ENCODE peak calls at places on chromosomes 2 and 18, in four cellular contexts. One of them, this sample, is unnamed.
A peak's percentile ranks its signal among the peaks of the same experiment; 100 is the strongest.

GRCh38 chr2:228409493-228409892 is 228.0 kb upstream of the SPHKAP start:
- DNase-seq in heart left ventricle: no peak
- DNase-seq in prostate gland: no peak
- DNase-seq in tibial nerve: no peak
- DNase-seq in this sample: no peak

GRCh38 chr2:72572501-72572900 is 253.3 kb downstream of the EXOC6B start:
- DNase-seq in heart left ventricle: no peak
- DNase-seq in prostate gland: no peak
- DNase-seq in tibial nerve: no peak
- DNase-seq in this sample: no peak

GRCh38 chr2:62313433-62314227 is 117.7 kb downstream of the B3GNT2 start:
- DNase-seq in heart left ventricle: no peak
- DNase-seq in prostate gland: no peak
- DNase-seq in tibial nerve: no peak
- DNase-seq in this sample: no peak

GRCh38 chr2:100821255-100821912 is 1.4 kb downstream of the NPAS2 start:
- DNase-seq in heart left ventricle: no peak
- DNase-seq in prostate gland: no peak
- DNase-seq in tibial nerve: no peak
- DNase-seq in this sample: no peak

GRCh38 chr2:145383961-145384360 is 864.0 kb upstream of the ZEB2 start:
- DNase-seq in heart left ventricle: no peak
- DNase-seq in prostate gland: no peak
- DNase-seq in tibial nerve: no peak
- DNase-seq in this sample: no peak

GRCh38 chr2:216283038-216283900 is 89.0 kb downstream of the MARCHF4 start:
- DNase-seq in heart left ventricle: no peak
- DNase-seq in prostate gland: no peak
- DNase-seq in tibial nerve: no peak
- DNase-seq in this sample: peak; percentile 54

GRCh38 chr2:218152777-218153176 is 14.0 kb downstream of the CXCR1 start:
- DNase-seq in heart left ventricle: no peak
- DNase-seq in prostate gland: peak; percentile 39
- DNase-seq in tibial nerve: no peak
- DNase-seq in this sample: no peak

GRCh38 chr2:190714958-190715357 is 66.1 kb downstream of the NAB1 start:
- DNase-seq in heart left ventricle: no peak
- DNase-seq in prostate gland: no peak
- DNase-seq in tibial nerve: no peak
- DNase-seq in this sample: no peak

GRCh38 chr2:147499785-147500184 is 345.0 kb upstream of the ACVR2A start:
- DNase-seq in heart left ventricle: no peak
- DNase-seq in prostate gland: no peak
- DNase-seq in tibial nerve: no peak
- DNase-seq in this sample: no peak

GRCh38 chr2:84676295-84676694 is 160.0 kb downstream of the DNAH6 start:
- DNase-seq in heart left ventricle: no peak
- DNase-seq in prostate gland: no peak
- DNase-seq in tibial nerve: no peak
- DNase-seq in this sample: no peak

GRCh38 chr2:151422917-151423439 is 13.3 kb downstream of the RIF1 start:
- DNase-seq in heart left ventricle: no peak
- DNase-seq in prostate gland: no peak
- DNase-seq in tibial nerve: no peak
- DNase-seq in this sample: no peak

GRCh38 chr2:6864938-6865345 is 765 bp downstream of the CMPK2 start:
- DNase-seq in heart left ventricle: peak; percentile 37
- DNase-seq in prostate gland: no peak
- DNase-seq in tibial nerve: no peak
- DNase-seq in this sample: no peak

GRCh38 chr2:144516981-144517824 is 2.7 kb downstream of the ZEB2 start:
- DNase-seq in heart left ventricle: peak; percentile 70
- DNase-seq in prostate gland: no peak
- DNase-seq in tibial nerve: no peak
- DNase-seq in this sample: peak; percentile 54

GRCh38 chr2:18566145-18566544 is 5.7 kb upstream of the RDH14 start:
- DNase-seq in heart left ventricle: no peak
- DNase-seq in prostate gland: no peak
- DNase-seq in tibial nerve: no peak
- DNase-seq in this sample: no peak

GRCh38 chr2:118197011-118197695 is 108.9 kb downstream of the INSIG2 start:
- DNase-seq in heart left ventricle: no peak
- DNase-seq in prostate gland: no peak
- DNase-seq in tibial nerve: no peak
- DNase-seq in this sample: peak; percentile 22

GRCh38 chr2:26179446-26179907 is 6.6 kb downstream of the GAREM2 start:
- DNase-seq in heart left ventricle: no peak
- DNase-seq in prostate gland: no peak
- DNase-seq in tibial nerve: no peak
- DNase-seq in this sample: peak; percentile 50

GRCh38 chr18:13003466-13003896 is 12.3 kb downstream of the CEP192 start:
- DNase-seq in heart left ventricle: no peak
- DNase-seq in prostate gland: peak; percentile 23
- DNase-seq in tibial nerve: no peak
- DNase-seq in this sample: peak; percentile 34

GRCh38 chr2:27494944-27495554 is at the start of gene FNDC4:
- DNase-seq in heart left ventricle: peak; percentile 28
- DNase-seq in prostate gland: no peak
- DNase-seq in tibial nerve: no peak
- DNase-seq in this sample: peak; percentile 48

GRCh38 chr2:239297142-239298125 is 103.4 kb downstream of the HDAC4 start:
- DNase-seq in heart left ventricle: peak; percentile 12
- DNase-seq in prostate gland: no peak
- DNase-seq in tibial nerve: no peak
- DNase-seq in this sample: no peak

GRCh38 chr2:69957970-69958369 is 3.5 kb downstream of the ASPRV1 start:
- DNase-seq in heart left ventricle: no peak
- DNase-seq in prostate gland: no peak
- DNase-seq in tibial nerve: no peak
- DNase-seq in this sample: no peak

GRCh38 chr18:42517896-42518295 is 562.9 kb downstream of the PIK3C3 start:
- DNase-seq in heart left ventricle: no peak
- DNase-seq in prostate gland: no peak
- DNase-seq in tibial nerve: no peak
- DNase-seq in this sample: no peak

GRCh38 chr2:217551229-217551909 is 451.4 kb downstream of the TNS1 start:
- DNase-seq in heart left ventricle: no peak
- DNase-seq in prostate gland: no peak
- DNase-seq in tibial nerve: no peak
- DNase-seq in this sample: no peak

GRCh38 chr2:62267687-62268086 is 71.8 kb downstream of the B3GNT2 start:
- DNase-seq in heart left ventricle: no peak
- DNase-seq in prostate gland: no peak
- DNase-seq in tibial nerve: no peak
- DNase-seq in this sample: no peak

GRCh38 chr2:176827269-176827668 is 385.3 kb upstream of the HNRNPA3 start:
- DNase-seq in heart left ventricle: no peak
- DNase-seq in prostate gland: no peak
- DNase-seq in tibial nerve: no peak
- DNase-seq in this sample: no peak

GRCh38 chr2:150080115-150080514 is 407.4 kb downstream of the RND3 start:
- DNase-seq in heart left ventricle: no peak
- DNase-seq in prostate gland: no peak
- DNase-seq in tibial nerve: no peak
- DNase-seq in this sample: no peak

GRCh38 chr2:165959371-165959770 is 5.8 kb upstream of the TTC21B start:
- DNase-seq in heart left ventricle: no peak
- DNase-seq in prostate gland: no peak
- DNase-seq in tibial nerve: no peak
- DNase-seq in this sample: no peak

DNA sequence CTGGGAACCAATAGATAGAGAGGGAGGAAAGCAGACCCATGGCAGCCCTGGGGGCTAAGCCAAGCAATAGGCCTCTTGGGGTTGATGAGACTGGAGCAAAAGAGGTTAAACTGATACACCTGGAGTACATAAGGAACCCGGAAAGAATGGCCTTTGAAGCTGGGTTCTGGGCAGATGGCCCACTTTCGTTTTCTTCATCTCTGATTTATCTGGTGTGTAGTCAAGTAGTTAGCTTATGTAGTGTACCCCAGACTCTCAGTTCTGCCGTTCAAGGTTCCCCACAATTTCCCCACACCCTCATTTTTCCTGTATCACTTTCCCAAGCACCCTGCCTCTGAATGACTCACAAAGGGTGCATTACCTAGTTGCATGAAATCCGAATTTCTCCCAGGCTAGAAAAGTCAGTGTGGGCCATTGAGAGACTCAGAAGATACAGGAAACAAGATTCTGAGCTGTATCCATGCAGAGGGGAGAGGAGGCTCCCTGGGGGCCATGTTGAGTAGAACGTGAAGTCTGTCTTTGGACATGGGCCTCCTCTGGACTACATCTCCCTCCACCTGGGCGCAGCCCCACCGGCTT is 235.0 kb downstream of the LOXHD1 start:
- DNase-seq in heart left ventricle: peak; percentile 2
- DNase-seq in prostate gland: peak; percentile 65
- DNase-seq in tibial nerve: no peak
- DNase-seq in this sample: no peak
- H3K4me1 ChIP-seq in heart left ventricle: peaks cover 28% of the 10 kb centered on the region
- H3K4me1 ChIP-seq in prostate gland: no peaks in the 10 kb centered on the region
- H3K4me1 ChIP-seq in tibial nerve: peaks cover 10% of the 10 kb centered on the region
- H3K4me1 ChIP-seq in this sample: peaks cover 3% of the 10 kb centered on the region

GRCh38 chr2:85771486-85771885 is 17.7 kb downstream of the ATOH8 start:
- DNase-seq in heart left ventricle: no peak
- DNase-seq in prostate gland: no peak
- DNase-seq in tibial nerve: no peak
- DNase-seq in this sample: no peak

GRCh38 chr2:85769987-85770362 is 16.2 kb downstream of the ATOH8 start:
- DNase-seq in heart left ventricle: no peak
- DNase-seq in prostate gland: no peak
- DNase-seq in tibial nerve: no peak
- DNase-seq in this sample: no peak

GRCh38 chr2:85770786-85771409 is 17.1 kb downstream of the ATOH8 start:
- DNase-seq in heart left ventricle: no peak
- DNase-seq in prostate gland: no peak
- DNase-seq in tibial nerve: no peak
- DNase-seq in this sample: no peak

GRCh38 chr2:85769236-85769986 is 15.6 kb downstream of the ATOH8 start:
- DNase-seq in heart left ventricle: no peak
- DNase-seq in prostate gland: no peak
- DNase-seq in tibial nerve: no peak
- DNase-seq in this sample: peak; percentile 69

GRCh38 chr2:85770369-85770768 is 16.6 kb downstream of the ATOH8 start:
- DNase-seq in heart left ventricle: no peak
- DNase-seq in prostate gland: no peak
- DNase-seq in tibial nerve: no peak
- DNase-seq in this sample: no peak
- H3K4me1 ChIP-seq in heart left ventricle: peaks cover 93% of the 10 kb centered on the region
- H3K4me1 ChIP-seq in prostate gland: peaks cover 12% of the 10 kb centered on the region
- H3K4me1 ChIP-seq in tibial nerve: peaks cover 88% of the 10 kb centered on the region
- H3K4me1 ChIP-seq in this sample: peaks cover 57% of the 10 kb centered on the region

GRCh38 chr2:28752608-28752984 is 966 bp downstream of the PPP1CB start:
- DNase-seq in heart left ventricle: no peak
- DNase-seq in prostate gland: no peak
- DNase-seq in tibial nerve: no peak
- DNase-seq in this sample: no peak
- H3K4me1 ChIP-seq in heart left ventricle: peaks cover 56% of the 10 kb centered on the region
- H3K4me1 ChIP-seq in prostate gland: peaks cover 18% of the 10 kb centered on the region
- H3K4me1 ChIP-seq in tibial nerve: peaks cover 57% of the 10 kb centered on the region
- H3K4me1 ChIP-seq in this sample: peaks cover 12% of the 10 kb centered on the region

DNA sequence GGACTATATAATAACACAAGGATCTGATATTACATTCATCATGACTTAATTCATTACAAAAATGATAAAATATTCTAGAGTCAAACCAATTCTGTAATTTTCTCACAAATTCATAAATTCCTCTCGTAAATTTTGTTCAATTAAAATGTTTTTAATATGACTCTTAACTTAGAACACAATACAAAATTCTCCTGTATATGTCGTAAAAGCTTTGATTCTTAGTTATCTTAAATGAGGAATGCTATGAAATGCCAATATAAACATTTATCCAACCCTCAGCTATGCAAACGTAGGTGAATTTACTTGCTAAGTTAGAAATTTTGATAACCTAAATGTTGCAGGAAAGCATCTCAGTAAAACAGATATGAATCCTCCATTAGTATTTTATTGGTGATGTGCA is 28.9 kb downstream of the ARHGAP15 start:
- DNase-seq in heart left ventricle: no peak
- DNase-seq in prostate gland: no peak
- DNase-seq in tibial nerve: no peak
- DNase-seq in this sample: no peak
- H3K4me1 ChIP-seq in heart left ventricle: no peaks in the 10 kb centered on the region
- H3K4me1 ChIP-seq in prostate gland: no peaks in the 10 kb centered on the region
- H3K4me1 ChIP-seq in tibial nerve: no peaks in the 10 kb centered on the region
- H3K4me1 ChIP-seq in this sample: no peaks in the 10 kb centered on the region

This sample was measured in BE2C.